ENCODE peak calls at places on chromosome 6, in six cellular contexts. H is activated CD4-positive, alpha-beta T cell treated with anti-CD3 and anti-CD28 coated beads, Interleukin-2, amount 10 ng/mL, durations not matched to agents 24 days and 14 days; N is LHCN-M2; J is SJCRH30; T is fibroblast of mammary gland; X is left colon. Q is an unnamed sample.

GRCh38 chr6:31737315-31738047 is 1.2 kb upstream of the CLIC1 start:
- DNase-seq in T (peak), X (peak), N (no peak), H (peak), J (peak), Q (no peak)

GRCh38 chr6:45377041-45377554 is 636 bp downstream of the SUPT3H start:
- DNase-seq in N (no peak), T (peak), J (no peak), X (no peak), H (no peak), Q (no peak)

GRCh38 chr6:69812746-69813427 is 16.1 kb upstream of the LMBRD1 start:
- DNase-seq in H (no peak), T (no peak), N (no peak), X (no peak), J (no peak), Q (no peak)

GRCh38 chr6:71043902-71044301 is 87.0 kb upstream of the B3GAT2 start:
- DNase-seq in H (no peak), T (peak), N (peak), J (no peak), X (no peak), Q (no peak)

GRCh38 chr6:142833054-142833453 is 111.9 kb downstream of the HIVEP2 start:
- DNase-seq in X (no peak), T (peak), H (no peak), N (peak), J (no peak), Q (no peak)

GRCh38 chr6:56984374-56984773 is 29.5 kb downstream of the BEND6 start:
- DNase-seq in H (no peak), J (no peak), X (no peak), N (peak), T (peak), Q (no peak)

GRCh38 chr6:28634758-28635546 is 109.3 kb downstream of the GPX5 start:
- DNase-seq in T (peak), H (peak), J (no peak), N (no peak), X (no peak), Q (peak)

GRCh38 chr6:79718509-79719247 is 87.5 kb downstream of the SH3BGRL2 start:
- DNase-seq in N (no peak), J (no peak), H (no peak), X (no peak), T (peak), Q (no peak)

GRCh38 chr6:10411915-10412164 is 3.0 kb downstream of the TFAP2A start:
- DNase-seq in J (no peak), H (no peak), X (no peak), N (no peak), T (peak), Q (no peak)